ENCODE peak calls at places on chromosomes 16 and 17, in nine cellular contexts. One of them, this sample, is unnamed.

GRCh38 chr17:74760404-74761105 is 12.1 kb downstream of the NHERF1 start:
- DNase-seq in neural crest cell: no peak
- DNase-seq in AG09319: no peak
- DNase-seq in A549: no peak
- DNase-seq in glutamatergic neuron: no peak
- DNase-seq in fibroblast of the aortic adventitia: no peak
- DNase-seq in fibroblast of villous mesenchyme: no peak
- DNase-seq in astrocyte of the cerebellum: no peak
- DNase-seq in Calu3: no peak
- DNase-seq in this sample: no peak

GRCh38 chr16:84735846-84736586 is 36.2 kb downstream of the USP10 start:
- DNase-seq in neural crest cell: no peak
- DNase-seq in AG09319: no peak
- DNase-seq in A549: no peak
- DNase-seq in glutamatergic neuron: no peak
- DNase-seq in fibroblast of the aortic adventitia: no peak
- DNase-seq in fibroblast of villous mesenchyme: no peak
- DNase-seq in astrocyte of the cerebellum: no peak
- DNase-seq in Calu3: peak; percentile 61
- DNase-seq in this sample: no peak

GRCh38 chr16:31134625-31135534 is 647 bp downstream of the PRSS8 start:
- DNase-seq in neural crest cell: no peak
- DNase-seq in AG09319: no peak
- DNase-seq in A549: no peak
- DNase-seq in glutamatergic neuron: no peak
- DNase-seq in fibroblast of the aortic adventitia: no peak
- DNase-seq in fibroblast of villous mesenchyme: no peak
- DNase-seq in astrocyte of the cerebellum: no peak
- DNase-seq in Calu3: peak; percentile 79
- DNase-seq in this sample: no peak

GRCh38 chr16:85899444-85899843 is 482 bp downstream of the IRF8 start:
- DNase-seq in neural crest cell: no peak
- DNase-seq in AG09319: no peak
- DNase-seq in A549: no peak
- DNase-seq in glutamatergic neuron: no peak
- DNase-seq in fibroblast of the aortic adventitia: no peak
- DNase-seq in fibroblast of villous mesenchyme: no peak
- DNase-seq in astrocyte of the cerebellum: no peak
- DNase-seq in Calu3: no peak
- DNase-seq in this sample: no peak

GRCh38 chr16:71693168-71693567 is 31.3 kb downstream of the PHLPP2 start:
- DNase-seq in neural crest cell: no peak
- DNase-seq in AG09319: no peak
- DNase-seq in A549: no peak
- DNase-seq in glutamatergic neuron: no peak
- DNase-seq in fibroblast of the aortic adventitia: no peak
- DNase-seq in fibroblast of villous mesenchyme: no peak
- DNase-seq in astrocyte of the cerebellum: no peak
- DNase-seq in Calu3: no peak
- DNase-seq in this sample: no peak

GRCh38 chr16:86432691-86433090 is 77.6 kb upstream of the FOXF1 start:
- DNase-seq in neural crest cell: no peak
- DNase-seq in AG09319: no peak
- DNase-seq in A549: no peak
- DNase-seq in glutamatergic neuron: no peak
- DNase-seq in fibroblast of the aortic adventitia: peak; percentile 32
- DNase-seq in fibroblast of villous mesenchyme: peak; percentile 86
- DNase-seq in astrocyte of the cerebellum: peak; percentile 35
- DNase-seq in Calu3: no peak
- DNase-seq in this sample: no peak

GRCh38 chr16:24855678-24856077 is 9.9 kb downstream of the SLC5A11 start:
- DNase-seq in neural crest cell: no peak
- DNase-seq in AG09319: no peak
- DNase-seq in A549: peak; percentile 87
- DNase-seq in glutamatergic neuron: no peak
- DNase-seq in fibroblast of the aortic adventitia: no peak
- DNase-seq in fibroblast of villous mesenchyme: peak; percentile 22
- DNase-seq in astrocyte of the cerebellum: no peak
- DNase-seq in Calu3: no peak
- DNase-seq in this sample: no peak

GRCh38 chr16:17510532-17510931 is 39.8 kb upstream of the XYLT1 start:
- DNase-seq in neural crest cell: no peak
- DNase-seq in AG09319: no peak
- DNase-seq in A549: no peak
- DNase-seq in glutamatergic neuron: no peak
- DNase-seq in fibroblast of the aortic adventitia: peak; percentile 23
- DNase-seq in fibroblast of villous mesenchyme: no peak
- DNase-seq in astrocyte of the cerebellum: no peak
- DNase-seq in Calu3: no peak
- DNase-seq in this sample: peak; percentile 31

GRCh38 chr17:40727447-40728231 is 24.1 kb upstream of the KRT24 start:
- DNase-seq in neural crest cell: no peak
- DNase-seq in AG09319: peak; percentile 49
- DNase-seq in A549: no peak
- DNase-seq in glutamatergic neuron: no peak
- DNase-seq in fibroblast of the aortic adventitia: peak; percentile 51
- DNase-seq in fibroblast of villous mesenchyme: peak; percentile 24
- DNase-seq in astrocyte of the cerebellum: peak; percentile 74
- DNase-seq in Calu3: peak; percentile 56
- DNase-seq in this sample: no peak

GRCh38 chr16:89072216-89073130 is 21.2 kb upstream of the ACSF3 start:
- DNase-seq in neural crest cell: no peak
- DNase-seq in AG09319: no peak
- DNase-seq in A549: no peak
- DNase-seq in glutamatergic neuron: peak; percentile 53
- DNase-seq in fibroblast of the aortic adventitia: peak; percentile 37
- DNase-seq in fibroblast of villous mesenchyme: peak; percentile 63
- DNase-seq in astrocyte of the cerebellum: no peak
- DNase-seq in Calu3: no peak
- DNase-seq in this sample: no peak

GRCh38 chr16:8686031-8686621 is 11.7 kb downstream of the ABAT start:
- DNase-seq in neural crest cell: peak; percentile 31
- DNase-seq in AG09319: no peak
- DNase-seq in A549: no peak
- DNase-seq in glutamatergic neuron: peak; percentile 34
- DNase-seq in fibroblast of the aortic adventitia: no peak
- DNase-seq in fibroblast of villous mesenchyme: no peak
- DNase-seq in astrocyte of the cerebellum: no peak
- DNase-seq in Calu3: no peak
- DNase-seq in this sample: no peak

GRCh38 chr17:57480438-57481196 is 224.3 kb downstream of the MSI2 start:
- DNase-seq in neural crest cell: no peak
- DNase-seq in AG09319: no peak
- DNase-seq in A549: no peak
- DNase-seq in glutamatergic neuron: no peak
- DNase-seq in fibroblast of the aortic adventitia: peak; percentile 43
- DNase-seq in fibroblast of villous mesenchyme: peak; percentile 87
- DNase-seq in astrocyte of the cerebellum: peak; percentile 71
- DNase-seq in Calu3: no peak
- DNase-seq in this sample: peak; percentile 52

GRCh38 chr16:19114359-19115147 is 789 bp downstream of the ITPRIPL2 start:
- DNase-seq in neural crest cell: peak; percentile 41
- DNase-seq in AG09319: no peak
- DNase-seq in A549: peak; percentile 79
- DNase-seq in glutamatergic neuron: peak; percentile 45
- DNase-seq in fibroblast of the aortic adventitia: peak; percentile 65
- DNase-seq in fibroblast of villous mesenchyme: peak; percentile 80
- DNase-seq in astrocyte of the cerebellum: no peak
- DNase-seq in Calu3: peak; percentile 67
- DNase-seq in this sample: no peak

DNA sequence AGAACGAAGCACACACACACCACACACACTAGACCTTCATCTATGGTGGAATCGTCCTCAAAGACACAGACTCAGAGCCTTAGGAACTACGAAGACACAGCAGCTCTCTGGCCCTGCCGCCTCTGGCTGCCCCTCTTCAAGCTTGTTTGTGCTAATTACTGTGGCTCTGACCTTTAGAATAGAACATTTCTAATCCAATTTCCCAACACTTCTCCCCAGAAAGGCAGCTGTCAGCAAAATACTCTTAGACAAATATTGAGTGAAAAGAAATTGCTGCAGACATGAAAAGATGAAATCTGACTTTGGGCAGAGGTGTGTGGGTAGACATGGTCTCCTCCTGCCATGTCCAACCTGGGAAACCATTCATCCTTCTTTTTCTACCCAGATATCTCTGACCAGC is 152.0 kb upstream of the DNAH9 start:
- DNase-seq in neural crest cell: no peak
- DNase-seq in AG09319: no peak
- DNase-seq in A549: no peak
- DNase-seq in glutamatergic neuron: no peak
- DNase-seq in fibroblast of the aortic adventitia: no peak
- DNase-seq in fibroblast of villous mesenchyme: no peak
- DNase-seq in astrocyte of the cerebellum: no peak
- DNase-seq in Calu3: no peak
- DNase-seq in this sample: no peak
- TF ChIP-seq CTCF in neural crest cell: no peak
- TF ChIP-seq CTCF in AG09319: no peak
- TF ChIP-seq CTCF in A549: no peak
- TF ChIP-seq CTCF in glutamatergic neuron: no peak
- TF ChIP-seq CTCF in fibroblast of the aortic adventitia: no peak
- TF ChIP-seq CTCF in fibroblast of villous mesenchyme: no peak
- TF ChIP-seq CTCF in astrocyte of the cerebellum: no peak
- TF ChIP-seq CTCF in Calu3: no peak
- TF ChIP-seq CTCF in this sample: no peak

GRCh38 chr17:15509095-15509494 is 41.7 kb upstream of the CDRT4 start:
- DNase-seq in neural crest cell: no peak
- DNase-seq in AG09319: no peak
- DNase-seq in A549: no peak
- DNase-seq in glutamatergic neuron: no peak
- DNase-seq in fibroblast of the aortic adventitia: no peak
- DNase-seq in fibroblast of villous mesenchyme: no peak
- DNase-seq in astrocyte of the cerebellum: no peak
- DNase-seq in Calu3: no peak
- DNase-seq in this sample: no peak

GRCh38 chr17:15510361-15510760 is 42.9 kb upstream of the CDRT4 start:
- DNase-seq in neural crest cell: no peak
- DNase-seq in AG09319: no peak
- DNase-seq in A549: peak; percentile 41
- DNase-seq in glutamatergic neuron: no peak
- DNase-seq in fibroblast of the aortic adventitia: peak; percentile 67
- DNase-seq in fibroblast of villous mesenchyme: peak; percentile 69
- DNase-seq in astrocyte of the cerebellum: peak; percentile 20
- DNase-seq in Calu3: no peak
- DNase-seq in this sample: peak; percentile 53

GRCh38 chr17:15507001-15507400 is 39.6 kb upstream of the CDRT4 start:
- DNase-seq in neural crest cell: no peak
- DNase-seq in AG09319: no peak
- DNase-seq in A549: no peak
- DNase-seq in glutamatergic neuron: no peak
- DNase-seq in fibroblast of the aortic adventitia: no peak
- DNase-seq in fibroblast of villous mesenchyme: no peak
- DNase-seq in astrocyte of the cerebellum: no peak
- DNase-seq in Calu3: no peak
- DNase-seq in this sample: no peak

GRCh38 chr17:15508466-15508865 is 41.0 kb upstream of the CDRT4 start:
- DNase-seq in neural crest cell: no peak
- DNase-seq in AG09319: no peak
- DNase-seq in A549: no peak
- DNase-seq in glutamatergic neuron: no peak
- DNase-seq in fibroblast of the aortic adventitia: no peak
- DNase-seq in fibroblast of villous mesenchyme: no peak
- DNase-seq in astrocyte of the cerebellum: no peak
- DNase-seq in Calu3: no peak
- DNase-seq in this sample: no peak

GRCh38 chr17:15507896-15508295 is 40.5 kb upstream of the CDRT4 start:
- DNase-seq in neural crest cell: no peak
- DNase-seq in AG09319: no peak
- DNase-seq in A549: no peak
- DNase-seq in glutamatergic neuron: no peak
- DNase-seq in fibroblast of the aortic adventitia: no peak
- DNase-seq in fibroblast of villous mesenchyme: no peak
- DNase-seq in astrocyte of the cerebellum: no peak
- DNase-seq in Calu3: no peak
- DNase-seq in this sample: no peak
- TF ChIP-seq CTCF in neural crest cell: no peak
- TF ChIP-seq CTCF in AG09319: no peak
- TF ChIP-seq CTCF in A549: no peak
- TF ChIP-seq CTCF in glutamatergic neuron: no peak
- TF ChIP-seq CTCF in fibroblast of the aortic adventitia: no peak
- TF ChIP-seq CTCF in fibroblast of villous mesenchyme: no peak
- TF ChIP-seq CTCF in astrocyte of the cerebellum: no peak
- TF ChIP-seq CTCF in Calu3: no peak
- TF ChIP-seq CTCF in this sample: no peak

DNA sequence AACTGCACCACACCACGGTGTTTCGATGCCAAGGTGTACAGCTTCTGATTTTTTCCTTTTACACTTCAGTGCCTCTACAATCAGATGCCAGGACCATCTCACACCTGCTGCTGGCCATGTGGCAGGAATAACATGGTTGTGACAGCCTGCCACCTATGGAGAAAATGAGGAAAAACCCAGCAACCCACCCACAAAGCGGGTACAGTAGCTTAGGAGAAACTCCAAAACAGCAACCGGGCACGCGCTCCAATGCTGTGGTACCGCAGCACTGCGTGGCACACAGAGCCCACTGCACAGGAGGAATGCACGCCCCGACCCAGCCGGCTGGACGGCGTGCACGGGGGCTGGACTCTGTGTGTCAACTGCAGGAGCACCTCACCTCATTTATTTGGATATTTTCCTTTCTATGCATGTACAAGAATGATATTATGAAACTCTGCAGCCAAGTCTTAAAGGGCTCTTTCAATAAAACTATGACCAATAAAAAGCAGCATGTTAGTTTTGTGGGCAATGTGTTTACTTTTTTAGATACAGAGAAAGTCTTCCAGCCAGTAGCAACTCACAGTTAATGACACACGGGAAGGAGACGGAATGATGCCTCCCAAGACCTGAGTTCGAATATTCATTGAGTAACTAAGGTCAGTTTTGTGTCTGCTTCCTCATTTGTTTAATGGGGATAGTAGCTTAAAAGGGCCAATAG is 45.9 kb downstream of the MAP1LC3B start:
- DNase-seq in neural crest cell: no peak
- DNase-seq in AG09319: no peak
- DNase-seq in A549: no peak
- DNase-seq in glutamatergic neuron: no peak
- DNase-seq in fibroblast of the aortic adventitia: no peak
- DNase-seq in fibroblast of villous mesenchyme: peak; percentile 89
- DNase-seq in astrocyte of the cerebellum: no peak
- DNase-seq in Calu3: no peak
- DNase-seq in this sample: no peak
- TF ChIP-seq CTCF in neural crest cell: no peak
- TF ChIP-seq CTCF in AG09319: no peak
- TF ChIP-seq CTCF in A549: no peak
- TF ChIP-seq CTCF in glutamatergic neuron: no peak
- TF ChIP-seq CTCF in fibroblast of the aortic adventitia: no peak
- TF ChIP-seq CTCF in fibroblast of villous mesenchyme: no peak
- TF ChIP-seq CTCF in astrocyte of the cerebellum: no peak
- TF ChIP-seq CTCF in Calu3: no peak
- TF ChIP-seq CTCF in this sample: no peak

DNA sequence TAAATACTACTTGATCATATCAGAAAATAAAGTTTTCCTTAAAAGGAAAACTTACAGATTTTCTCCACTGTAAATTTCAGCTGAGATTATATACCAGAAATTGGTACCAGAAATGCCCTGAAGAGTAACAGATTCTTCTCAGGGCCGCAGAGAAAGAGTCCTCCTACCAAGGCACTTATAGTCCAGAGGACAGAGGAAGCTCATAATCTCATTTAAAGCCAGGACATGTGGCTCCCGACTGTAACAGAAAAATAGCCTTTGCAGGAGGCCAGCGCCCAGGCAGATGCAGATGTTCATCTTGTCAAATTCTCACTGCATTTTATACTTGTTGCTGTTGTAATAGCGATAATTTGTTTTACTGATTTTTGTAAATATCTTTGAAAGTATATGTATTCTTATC is 43.7 kb downstream of the TNRC6C start:
- DNase-seq in neural crest cell: no peak
- DNase-seq in AG09319: no peak
- DNase-seq in A549: no peak
- DNase-seq in glutamatergic neuron: no peak
- DNase-seq in fibroblast of the aortic adventitia: no peak
- DNase-seq in fibroblast of villous mesenchyme: no peak
- DNase-seq in astrocyte of the cerebellum: no peak
- DNase-seq in Calu3: no peak
- DNase-seq in this sample: no peak
- TF ChIP-seq CTCF in neural crest cell: no peak
- TF ChIP-seq CTCF in AG09319: no peak
- TF ChIP-seq CTCF in A549: no peak
- TF ChIP-seq CTCF in glutamatergic neuron: no peak
- TF ChIP-seq CTCF in fibroblast of the aortic adventitia: no peak
- TF ChIP-seq CTCF in fibroblast of villous mesenchyme: no peak
- TF ChIP-seq CTCF in astrocyte of the cerebellum: no peak
- TF ChIP-seq CTCF in Calu3: no peak
- TF ChIP-seq CTCF in this sample: no peak